ENCODE peak calls at places on chromosome 6, in four cellular contexts. One of them, this sample, is unnamed.

GRCh38 chr6:37531026-37531425 is 31.3 kb upstream of the CCDC167 start:
- DNase-seq in trophoblast cell: no peak
- DNase-seq in H1: no peak
- DNase-seq in IMR-90: peak
- DNase-seq in this sample: no peak

GRCh38 chr6:143936986-143937765 is 70.9 kb downstream of the PLAGL1 start:
- DNase-seq in H1: no peak
- DNase-seq in IMR-90: no peak
- DNase-seq in trophoblast cell: no peak
- DNase-seq in this sample: no peak

GRCh38 chr6:136784910-136785746 is 7.1 kb downstream of the MAP3K5 start:
- DNase-seq in H1: no peak
- DNase-seq in IMR-90: no peak
- DNase-seq in trophoblast cell: peak
- DNase-seq in this sample: no peak

GRCh38 chr6:36676142-36677058 is 2.1 kb upstream of the CDKN1A start:
- DNase-seq in IMR-90: peak
- DNase-seq in H1: no peak
- DNase-seq in trophoblast cell: no peak
- DNase-seq in this sample: peak

GRCh38 chr6:21953831-21954801 is 342.7 kb downstream of the PRL start:
- DNase-seq in H1: no peak
- DNase-seq in trophoblast cell: no peak
- DNase-seq in IMR-90: peak
- DNase-seq in this sample: peak

GRCh38 chr6:127102859-127103258 is 15.6 kb upstream of the RSPO3 start:
- DNase-seq in H1: no peak
- DNase-seq in trophoblast cell: no peak
- DNase-seq in IMR-90: no peak
- DNase-seq in this sample: no peak

GRCh38 chr6:121920616-121921015 is 478.8 kb upstream of the HSF2 start:
- DNase-seq in trophoblast cell: no peak
- DNase-seq in IMR-90: no peak
- DNase-seq in H1: no peak
- DNase-seq in this sample: no peak

GRCh38 chr6:133568970-133569889 is 319.7 kb upstream of the TCF21 start:
- DNase-seq in trophoblast cell: peak
- DNase-seq in IMR-90: peak
- DNase-seq in H1: no peak
- DNase-seq in this sample: peak

GRCh38 chr6:16717275-16717942 is 43.9 kb downstream of the ATXN1 start:
- DNase-seq in IMR-90: no peak
- DNase-seq in H1: no peak
- DNase-seq in trophoblast cell: no peak
- DNase-seq in this sample: no peak

GRCh38 chr6:1145756-1146218 is 166.1 kb upstream of the FOXQ1 start:
- DNase-seq in trophoblast cell: no peak
- DNase-seq in H1: no peak
- DNase-seq in IMR-90: no peak
- DNase-seq in this sample: no peak

GRCh38 chr6:69090132-69090531 is 455.1 kb downstream of the ADGRB3 start:
- DNase-seq in IMR-90: peak
- DNase-seq in H1: no peak
- DNase-seq in trophoblast cell: peak
- DNase-seq in this sample: peak

GRCh38 chr6:5316946-5317345 is 55.6 kb downstream of the FARS2 start:
- DNase-seq in H1: no peak
- DNase-seq in IMR-90: no peak
- DNase-seq in trophoblast cell: no peak
- DNase-seq in this sample: no peak

GRCh38 chr6:136989591-136990578 is 54.9 kb downstream of the IL20RA start:
- DNase-seq in H1: peak
- DNase-seq in trophoblast cell: peak
- DNase-seq in IMR-90: no peak
- DNase-seq in this sample: peak

GRCh38 chr6:55250400-55250799 is 76.1 kb downstream of the HCRTR2 start:
- DNase-seq in H1: no peak
- DNase-seq in trophoblast cell: no peak
- DNase-seq in IMR-90: no peak
- DNase-seq in this sample: no peak

GRCh38 chr6:150088481-150089154 is 19.7 kb upstream of the ULBP3 start:
- DNase-seq in H1: no peak
- DNase-seq in IMR-90: no peak
- DNase-seq in trophoblast cell: no peak
- DNase-seq in this sample: no peak

GRCh38 chr6:150090328-150090727 is 21.4 kb upstream of the ULBP3 start:
- DNase-seq in IMR-90: no peak
- DNase-seq in trophoblast cell: no peak
- DNase-seq in H1: no peak
- DNase-seq in this sample: no peak

GRCh38 chr6:150087336-150087735 is 18.4 kb upstream of the ULBP3 start:
- DNase-seq in trophoblast cell: no peak
- DNase-seq in H1: no peak
- DNase-seq in IMR-90: no peak
- DNase-seq in this sample: no peak

GRCh38 chr6:150084426-150084825 is 15.5 kb upstream of the ULBP3 start:
- DNase-seq in IMR-90: no peak
- DNase-seq in H1: no peak
- DNase-seq in trophoblast cell: no peak
- DNase-seq in this sample: no peak

DNA sequence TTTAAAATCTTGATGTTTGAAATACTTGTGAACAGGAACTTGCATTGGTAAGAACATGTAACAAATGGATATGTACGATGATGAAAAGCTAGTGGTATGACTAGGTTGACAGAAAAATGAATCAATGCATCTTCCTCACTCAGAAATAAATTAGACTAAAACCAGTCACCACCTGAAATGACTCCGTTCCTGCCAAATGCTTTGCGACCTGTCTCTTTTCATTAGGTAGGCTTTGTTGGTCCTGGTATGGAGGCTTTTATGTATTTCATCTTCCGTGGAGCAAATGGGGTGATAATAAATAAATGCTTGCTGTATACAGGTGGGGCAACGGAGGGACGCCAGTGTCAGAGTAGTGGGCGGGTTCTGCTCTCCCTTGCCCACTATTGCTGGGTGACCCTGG is 17.1 kb upstream of the ULBP3 start:
- DNase-seq in trophoblast cell: no peak
- DNase-seq in IMR-90: no peak
- DNase-seq in H1: no peak
- DNase-seq in this sample: no peak
- H4K91ac ChIP-seq in trophoblast cell: no peak
- H4K91ac ChIP-seq in IMR-90: no peak
- H4K91ac ChIP-seq in H1: no peak
- H4K91ac ChIP-seq in this sample: no peak

GRCh38 chr6:170139531-170139930 is 151.3 kb downstream of the DLL1 start:
- DNase-seq in H1: no peak
- DNase-seq in trophoblast cell: no peak
- DNase-seq in IMR-90: no peak
- DNase-seq in this sample: no peak
- H2AK5ac ChIP-seq in H1: no peak
- H2AK5ac ChIP-seq in trophoblast cell: no peak
- H2AK5ac ChIP-seq in IMR-90: no peak
- H2AK5ac ChIP-seq in this sample: no peak

GRCh38 chr6:52284131-52284459 is 447 bp downstream of the MCM3 start:
- DNase-seq in H1: no peak
- DNase-seq in trophoblast cell: peak
- DNase-seq in IMR-90: peak
- DNase-seq in this sample: peak
- H4K91ac ChIP-seq in H1: no peak
- H4K91ac ChIP-seq in trophoblast cell: peak
- H4K91ac ChIP-seq in IMR-90: no peak
- H4K91ac ChIP-seq in this sample: no peak

GRCh38 chr6:44169886-44170570 is 11.4 kb downstream of the CAPN11 start:
- DNase-seq in IMR-90: no peak
- DNase-seq in H1: no peak
- DNase-seq in trophoblast cell: no peak
- DNase-seq in this sample: no peak

GRCh38 chr6:44172759-44173500 is 14.3 kb downstream of the CAPN11 start:
- DNase-seq in trophoblast cell: peak
- DNase-seq in H1: no peak
- DNase-seq in IMR-90: peak
- DNase-seq in this sample: peak

GRCh38 chr6:44176130-44176934 is 17.7 kb downstream of the CAPN11 start:
- DNase-seq in IMR-90: no peak
- DNase-seq in trophoblast cell: no peak
- DNase-seq in H1: no peak
- DNase-seq in this sample: no peak

GRCh38 chr6:44169154-44169553 is 10.5 kb downstream of the CAPN11 start:
- DNase-seq in IMR-90: no peak
- DNase-seq in H1: no peak
- DNase-seq in trophoblast cell: no peak
- DNase-seq in this sample: no peak

DNA sequence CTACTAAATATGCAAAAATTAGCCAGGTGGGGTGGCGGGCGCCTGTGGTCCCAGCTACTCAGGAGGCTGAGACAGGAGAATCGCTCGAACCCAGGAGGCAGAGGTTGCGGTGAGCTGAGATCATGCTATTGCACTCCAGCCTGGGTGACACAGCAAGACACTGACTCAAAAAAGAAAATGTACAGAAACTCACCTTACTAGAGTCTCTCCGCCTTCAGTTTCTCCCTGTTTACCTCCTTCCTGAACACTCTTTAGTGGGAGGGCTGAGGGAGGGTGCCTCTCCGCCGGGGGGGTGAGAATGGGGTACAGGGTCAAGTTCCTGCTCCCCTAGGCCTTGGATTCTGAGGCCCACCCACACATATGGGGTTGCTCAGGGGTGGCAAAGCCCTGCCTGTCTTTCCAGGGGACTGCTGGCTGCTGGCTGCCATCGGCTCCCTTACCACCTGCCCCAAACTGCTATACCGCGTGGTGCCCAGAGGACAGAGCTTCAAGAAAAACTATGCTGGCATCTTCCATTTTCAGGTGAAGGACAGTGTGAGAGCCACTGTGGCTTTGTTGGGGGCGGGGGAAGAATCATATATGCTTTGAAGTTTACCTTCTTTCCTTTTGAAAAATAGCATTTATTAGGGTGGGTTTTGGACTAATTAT is 13.4 kb downstream of the CAPN11 start:
- DNase-seq in H1: no peak
- DNase-seq in IMR-90: no peak
- DNase-seq in trophoblast cell: no peak
- DNase-seq in this sample: no peak
- H2AK5ac ChIP-seq in H1: no peak
- H2AK5ac ChIP-seq in IMR-90: no peak
- H2AK5ac ChIP-seq in trophoblast cell: peak
- H2AK5ac ChIP-seq in this sample: no peak